ENCODE peak calls at places on chromosomes 1 and 21, in seven cellular contexts. J is H9, K is H1, B is mesendoderm, E is neuronal stem cell, G is mesenchymal stem cell, O is trophoblast cell. R is an unnamed sample.

GRCh38 chr1:37177230-37177864 is 143.0 kb upstream of the GRIK3 start:
- DNase-seq in J (peak; percentile 84), K (peak; percentile 79), B (peak; percentile 85), E (no peak), G (no peak), O (peak; percentile 4), R (peak; percentile 1)

GRCh38 chr1:3021233-3021671 is at the start of gene ACTRT2:
- DNase-seq in J (no peak), K (no peak), B (peak; percentile 46), E (peak; percentile 11), G (no peak), O (no peak), R (no peak)

GRCh38 chr1:212652609-212653008 is 44.0 kb downstream of the ATF3 start:
- DNase-seq in J (no peak), K (peak; percentile 8), B (no peak), E (no peak), G (no peak), O (no peak), R (no peak)

GRCh38 chr1:43339584-43340232 is 2.1 kb downstream of the MPL start:
- DNase-seq in J (no peak), K (no peak), B (no peak), E (no peak), G (no peak), O (no peak), R (no peak)

GRCh38 chr1:158893654-158894053 is 37.7 kb upstream of the PYHIN1 start:
- DNase-seq in J (no peak), K (no peak), B (no peak), E (no peak), G (no peak), O (no peak), R (no peak)

GRCh38 chr1:203026666-203027663 is 674 bp downstream of the PPFIA4 start:
- DNase-seq in J (peak; percentile 29), K (no peak), B (peak; percentile 31), E (no peak), G (no peak), O (no peak), R (no peak)

GRCh38 chr1:80054129-80054528 is 1047.6 kb upstream of the ADGRL4 start:
- DNase-seq in J (no peak), K (no peak), B (no peak), E (no peak), G (peak; percentile 77), O (peak; percentile 3), R (peak; percentile 86)

GRCh38 chr21:44759628-44760285 is 41.9 kb downstream of the UBE2G2 start:
- DNase-seq in J (peak; percentile 19), K (no peak), B (no peak), E (no peak), G (no peak), O (no peak), R (no peak)

GRCh38 chr1:243503155-243503554 is 247.3 kb downstream of the SDCCAG8 start:
- DNase-seq in J (no peak), K (no peak), B (no peak), E (no peak), G (no peak), O (no peak), R (no peak)

GRCh38 chr1:29635073-29635335 is 398.7 kb downstream of the PTPRU start:
- DNase-seq in J (peak; percentile 17), K (no peak), B (no peak), E (no peak), G (no peak), O (no peak), R (no peak)

GRCh38 chr1:211638723-211639122 is 36.7 kb downstream of the NEK2 start:
- DNase-seq in J (no peak), K (no peak), B (no peak), E (no peak), G (no peak), O (no peak), R (no peak)

GRCh38 chr1:230176871-230177411 is 109.9 kb downstream of the GALNT2 start:
- DNase-seq in J (peak; percentile 21), K (peak; percentile 42), B (no peak), E (no peak), G (no peak), O (no peak), R (peak; percentile 41)

GRCh38 chr1:248730507-248731335 is 24.8 kb downstream of the LYPD8 start:
- DNase-seq in J (no peak), K (no peak), B (no peak), E (no peak), G (no peak), O (peak; percentile 85), R (no peak)

GRCh38 chr21:34886554-34887385 is 162.3 kb downstream of the RUNX1 start:
- DNase-seq in J (peak; percentile 47), K (peak; percentile 66), B (peak; percentile 60), E (no peak), G (peak; percentile 51), O (no peak), R (no peak)

GRCh38 chr1:207072241-207072640 is 16.4 kb upstream of the C4BPB start:
- DNase-seq in J (no peak), K (no peak), B (no peak), E (no peak), G (no peak), O (no peak), R (no peak)

GRCh38 chr1:207071426-207071825 is 17.2 kb upstream of the C4BPB start:
- DNase-seq in J (no peak), K (no peak), B (no peak), E (no peak), G (no peak), O (no peak), R (no peak)

GRCh38 chr1:207077012-207077411 is 11.6 kb upstream of the C4BPB start:
- DNase-seq in J (no peak), K (no peak), B (no peak), E (no peak), G (no peak), O (no peak), R (no peak)

GRCh38 chr1:207076181-207076949 is 12.3 kb upstream of the C4BPB start:
- DNase-seq in J (no peak), K (no peak), B (no peak), E (no peak), G (no peak), O (no peak), R (no peak)

DNA sequence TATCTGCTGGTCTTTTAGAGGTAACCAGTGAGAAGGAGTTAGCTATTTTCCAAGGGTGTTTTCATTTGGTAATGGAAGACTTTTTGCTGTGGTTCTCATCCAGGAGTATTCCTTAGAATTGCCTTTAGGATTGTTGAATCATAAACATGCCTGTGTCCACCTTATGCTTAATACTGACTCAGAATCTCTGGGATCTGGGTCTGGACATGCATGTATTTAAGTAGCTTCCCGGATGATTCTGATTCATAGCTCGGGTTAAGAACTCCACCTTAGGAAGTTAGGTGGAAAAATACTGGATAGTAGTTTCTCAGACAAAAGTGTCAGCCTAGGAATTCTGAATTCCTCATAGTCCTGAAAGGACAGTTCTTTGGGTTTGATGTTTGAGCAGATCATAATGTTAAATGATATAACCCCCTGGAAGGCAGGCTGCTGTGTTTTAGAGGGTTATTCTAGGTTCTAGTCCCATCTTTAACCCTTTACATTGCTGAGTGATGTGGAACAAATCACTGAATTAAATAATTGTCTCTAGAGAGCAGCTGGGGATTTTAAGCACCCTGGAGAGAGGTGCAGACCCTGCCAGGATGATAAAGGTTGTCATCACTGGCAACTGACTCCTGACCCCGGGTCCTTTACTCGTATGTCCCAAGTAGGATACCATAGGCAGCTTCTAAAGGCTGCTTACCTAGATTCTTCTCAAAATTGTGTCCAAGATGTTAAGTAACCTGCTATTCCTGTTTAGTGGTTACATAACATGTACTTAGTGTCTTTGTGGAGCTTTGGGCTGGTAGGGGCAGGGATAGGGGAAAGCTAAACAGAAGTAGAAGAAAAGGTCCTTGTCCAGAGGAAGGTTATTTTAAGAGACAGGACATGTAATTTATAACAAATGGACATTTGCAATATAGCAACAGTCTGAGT is 14.5 kb upstream of the C4BPB start:
- DNase-seq in J (no peak), K (no peak), B (no peak), E (no peak), G (no peak), O (no peak), R (peak; percentile 7)
- H2BK120ac ChIP-seq in J (no peak overlapping the region), K (no peak overlapping the region), B (no peak overlapping the region), E (no peak overlapping the region), G (no peak overlapping the region), O (no peak overlapping the region), R (no peak overlapping the region)

DNA sequence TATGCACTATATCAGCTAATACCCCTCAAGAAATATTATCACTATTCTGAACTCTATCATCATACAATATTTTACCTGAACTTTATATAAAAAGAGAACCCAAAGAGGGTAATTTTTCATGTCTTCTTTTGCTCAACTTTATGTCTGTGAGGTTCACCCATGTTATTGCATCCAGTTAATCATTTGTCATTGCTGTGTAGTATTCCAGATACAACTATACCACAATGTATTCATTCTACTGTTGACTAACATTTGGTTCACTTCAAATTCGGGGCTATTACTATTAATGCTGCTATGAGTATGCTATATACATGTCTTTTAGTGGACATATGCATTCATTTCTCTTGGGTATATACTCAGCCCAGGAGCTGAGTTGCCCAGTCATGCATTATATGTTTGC is 21.0 kb upstream of the DLGAP3 start:
- DNase-seq in J (no peak), K (no peak), B (no peak), E (no peak), G (no peak), O (no peak), R (no peak)
- H2BK5ac ChIP-seq in J (no peak overlapping the region), K (no peak overlapping the region), B (no peak overlapping the region), E (no peak overlapping the region), G (no peak overlapping the region), O (no peak overlapping the region), R (no peak overlapping the region)

GRCh38 chr1:245996806-245997205 is 510.3 kb downstream of the SMYD3 start:
- DNase-seq in J (no peak), K (no peak), B (no peak), E (no peak), G (no peak), O (no peak), R (no peak)

GRCh38 chr1:245995474-245995873 is 511.6 kb downstream of the SMYD3 start:
- DNase-seq in J (no peak), K (no peak), B (no peak), E (no peak), G (no peak), O (no peak), R (no peak)

GRCh38 chr1:246000638-246001015 is 506.5 kb downstream of the SMYD3 start:
- DNase-seq in J (no peak), K (no peak), B (no peak), E (no peak), G (no peak), O (no peak), R (no peak)

GRCh38 chr1:245999697-246000637 is 507.1 kb downstream of the SMYD3 start:
- DNase-seq in J (no peak), K (no peak), B (no peak), E (no peak), G (no peak), O (no peak), R (no peak)

GRCh38 chr1:245997471-245998258 is 509.4 kb downstream of the SMYD3 start:
- DNase-seq in J (no peak), K (no peak), B (no peak), E (no peak), G (no peak), O (peak; percentile 22), R (peak; percentile 61)
- H4K8ac ChIP-seq in J (no peak overlapping the region), K (peak overlapping the region; percentile 63), B (no peak overlapping the region), E (no peak overlapping the region), G (no peak overlapping the region), O (peak overlapping the region; percentile 8), R (peak overlapping the region; percentile 10)

DNA sequence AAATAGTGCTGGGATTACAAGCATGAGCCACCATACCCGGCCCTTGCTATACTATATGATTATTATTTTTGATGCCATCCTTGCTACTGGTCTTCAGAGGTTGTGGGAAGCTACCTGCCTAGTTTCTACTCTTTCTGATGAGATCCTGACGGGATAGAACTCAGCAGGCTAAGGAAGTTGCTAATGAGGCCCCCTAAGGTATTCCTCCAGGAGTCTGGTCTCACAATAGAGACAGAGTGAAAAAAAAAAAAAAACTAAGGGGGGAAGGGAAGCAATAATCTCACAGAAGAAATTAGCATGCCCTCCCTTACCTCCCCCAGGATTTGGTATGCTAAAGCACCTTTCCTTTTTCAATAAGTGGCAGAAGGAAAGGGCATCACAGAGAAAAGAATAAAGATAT is 17.6 kb downstream of the INTS3 start:
- DNase-seq in J (peak; percentile 65), K (peak; percentile 52), B (peak; percentile 96), E (no peak), G (no peak), O (no peak), R (no peak)
- H2BK120ac ChIP-seq in J (no peak overlapping the region), K (no peak overlapping the region), B (peak overlapping the region; percentile 96), E (no peak overlapping the region), G (no peak overlapping the region), O (no peak overlapping the region), R (no peak overlapping the region)

R was measured in IMR-90.